ENCODE peak calls at places on chromosomes 11 and 22, in eight cellular contexts. S is SK-N-SH; C is spleen; R is CD8-positive, alpha-beta memory T cell; G is small intestine; I is naive thymus-derived CD4-positive, alpha-beta T cell; J is IMR-90; T is colonic mucosa. L is an unnamed sample.

GRCh38 chr11:115707180-115707905 is 203.1 kb upstream of the CADM1 start:
- DNase-seq in S (no peak), C (no peak), R (no peak), G (no peak), I (no peak), J (no peak), T (no peak), L (no peak)

GRCh38 chr22:35569916-35570315 is 29.3 kb downstream of the RASD2 start:
- DNase-seq in S (no peak), C (no peak), R (no peak), G (no peak), I (no peak), J (no peak), T (no peak), L (no peak)

GRCh38 chr11:30717621-30718020 is 131.5 kb upstream of the MPPED2 start:
- DNase-seq in S (no peak), C (no peak), R (no peak), G (no peak), I (no peak), J (no peak), T (no peak), L (no peak)

GRCh38 chr11:40037005-40037404 is 1422.4 kb downstream of the LRRC4C start:
- DNase-seq in S (no peak), C (no peak), R (no peak), G (no peak), I (no peak), J (no peak), T (no peak), L (no peak)

GRCh38 chr11:92415246-92415645 is 190.6 kb downstream of the FAT3 start:
- DNase-seq in S (no peak), C (no peak), R (no peak), G (no peak), I (no peak), J (no peak), T (no peak), L (no peak)

GRCh38 chr22:46171940-46172339 is 21.6 kb downstream of the PPARA start:
- DNase-seq in S (no peak), C (no peak), R (no peak), G (peak; percentile 62), I (no peak), J (peak; percentile 74), T (peak; percentile 77), L (no peak)

GRCh38 chr11:134572741-134573675 is 161.0 kb upstream of the B3GAT1 start:
- DNase-seq in S (peak; percentile 51), C (peak; percentile 67), R (no peak), G (no peak), I (no peak), J (no peak), T (no peak), L (no peak)

GRCh38 chr22:41862530-41863266 is 29.8 kb downstream of the SREBF2 start:
- DNase-seq in S (no peak), C (peak; percentile 81), R (no peak), G (no peak), I (no peak), J (peak; percentile 25), T (no peak), L (peak; percentile 16)

GRCh38 chr22:34297536-34298120 is 377.4 kb upstream of the LARGE1 start:
- DNase-seq in S (no peak), C (no peak), R (no peak), G (no peak), I (no peak), J (no peak), T (no peak), L (no peak)

GRCh38 chr22:35102663-35103062 is 36.7 kb downstream of the ISX start:
- DNase-seq in S (no peak), C (no peak), R (no peak), G (peak; percentile 88), I (no peak), J (peak; percentile 2), T (peak; percentile 74), L (no peak)

GRCh38 chr11:6402561-6402981 is 12.3 kb downstream of the SMPD1 start:
- DNase-seq in S (no peak), C (no peak), R (peak; percentile 89), G (peak; percentile 74), I (peak; percentile 97), J (peak; percentile 39), T (peak; percentile 44), L (peak; percentile 89)

GRCh38 chr11:114280696-114281095 is 15.5 kb upstream of the NNMT start:
- DNase-seq in S (peak; percentile 76), C (peak; percentile 83), R (no peak), G (peak; percentile 25), I (peak; percentile 24), J (peak; percentile 85), T (peak; percentile 59), L (no peak)

GRCh38 chr11:34208266-34209135 is 103.1 kb downstream of the NAT10 start:
- DNase-seq in S (no peak), C (no peak), R (no peak), G (peak; percentile 53), I (no peak), J (peak; percentile 39), T (no peak), L (no peak)

GRCh38 chr11:105861225-105861624 is 160.8 kb downstream of the MSANTD4 start:
- DNase-seq in S (no peak), C (no peak), R (no peak), G (no peak), I (no peak), J (peak; percentile 6), T (no peak), L (no peak)

GRCh38 chr11:326842-327580 is 6.4 kb upstream of the IFITM3 start:
- DNase-seq in S (peak; percentile 14), C (peak; percentile 95), R (peak; percentile 86), G (peak; percentile 50), I (peak; percentile 62), J (peak; percentile 42), T (peak; percentile 73), L (peak; percentile 68)

GRCh38 chr11:101949846-101950245 is 33.5 kb upstream of the ANGPTL5 start:
- DNase-seq in S (no peak), C (no peak), R (no peak), G (no peak), I (no peak), J (no peak), T (no peak), L (no peak)

GRCh38 chr11:93727985-93728791 is 13.1 kb downstream of the TAF1D start:
- DNase-seq in S (no peak), C (no peak), R (no peak), G (no peak), I (no peak), J (peak; percentile 54), T (no peak), L (no peak)

GRCh38 chr11:112589132-112589531 is 328.5 kb upstream of the PLET1 start:
- DNase-seq in S (no peak), C (no peak), R (no peak), G (no peak), I (no peak), J (no peak), T (no peak), L (no peak)

GRCh38 chr11:64747961-64748715 is 4.2 kb upstream of the RASGRP2 start:
- DNase-seq in S (no peak), C (peak; percentile 69), R (no peak), G (no peak), I (no peak), J (peak; percentile 66), T (no peak), L (no peak)

GRCh38 chr22:49676230-49676629 is 151.4 kb downstream of the BRD1 start:
- DNase-seq in S (no peak), C (no peak), R (no peak), G (no peak), I (no peak), J (no peak), T (no peak), L (no peak)

GRCh38 chr22:42313804-42314581 is 43.5 kb upstream of the TCF20 start:
- DNase-seq in S (peak; percentile 77), C (no peak), R (no peak), G (peak; percentile 99), I (peak; percentile 62), J (peak; percentile 54), T (peak; percentile 90), L (peak; percentile 61)

GRCh38 chr11:12704049-12704448 is 29.8 kb downstream of the TEAD1 start:
- DNase-seq in S (no peak), C (no peak), R (no peak), G (no peak), I (no peak), J (peak; percentile 93), T (no peak), L (no peak)

GRCh38 chr11:65102142-65103095 is 6.4 kb downstream of the VPS51 start:
- DNase-seq in S (no peak), C (no peak), R (no peak), G (no peak), I (no peak), J (peak; percentile 52), T (no peak), L (no peak)

GRCh38 chr11:125180413-125181305 is 16.1 kb downstream of the PKNOX2 start:
- DNase-seq in S (no peak), C (no peak), R (no peak), G (no peak), I (no peak), J (peak; percentile 82), T (no peak), L (no peak)

GRCh38 chr11:60563553-60564235 is 48.5 kb downstream of the MS4A13 start:
- DNase-seq in S (no peak), C (no peak), R (no peak), G (no peak), I (no peak), J (no peak), T (no peak), L (no peak)

GRCh38 chr11:121800704-121801516 is 315.1 kb downstream of the BLID start:
- DNase-seq in S (no peak), C (no peak), R (no peak), G (no peak), I (no peak), J (no peak), T (no peak), L (no peak)
- H3K4me3 ChIP-seq in S (no peak overlapping the region), C (no peak overlapping the region), R (no peak overlapping the region), G (no peak overlapping the region), I (no peak overlapping the region), J (no peak overlapping the region), T (no peak overlapping the region), L (no peak overlapping the region)

DNA sequence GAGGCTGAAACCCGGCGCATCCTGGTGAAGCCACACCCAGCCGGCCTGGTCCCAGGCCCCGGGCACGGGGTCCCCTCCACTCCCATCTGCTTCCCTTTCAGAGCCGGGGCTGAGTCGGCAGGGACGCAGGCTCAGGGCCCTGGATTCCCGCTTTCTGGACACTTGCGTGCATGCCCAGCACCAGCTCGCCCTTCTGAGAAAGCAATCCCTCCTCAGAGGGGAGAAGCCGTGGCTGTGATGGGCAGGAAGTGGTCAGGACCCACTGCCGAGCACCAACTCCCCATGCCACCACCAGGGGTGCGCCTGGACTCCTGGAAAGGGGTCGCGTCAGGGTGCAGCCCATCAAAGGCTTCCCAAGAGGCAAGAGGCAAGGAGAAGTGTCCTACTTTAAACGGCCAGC is 15.1 kb downstream of the CDKN1C start:
- DNase-seq in S (peak; percentile 46), C (no peak), R (no peak), G (no peak), I (no peak), J (no peak), T (no peak), L (no peak)
- H3K27me3 ChIP-seq in S (no peaks in the 10 kb centered on the region), C (peaks cover 48% of the 10 kb centered on the region), R (no peaks in the 10 kb centered on the region), G (peaks cover 21% of the 10 kb centered on the region), I (no peaks in the 10 kb centered on the region), J (peaks cover 59% of the 10 kb centered on the region), T (peaks cover 25% of the 10 kb centered on the region), L (peaks cover 4% of the 10 kb centered on the region)

GRCh38 chr11:20367313-20367948 is 3.9 kb downstream of the HTATIP2 start:
- DNase-seq in S (no peak), C (no peak), R (peak; percentile 52), G (peak; percentile 85), I (no peak), J (peak; percentile 94), T (no peak), L (no peak)
- H3K4me3 ChIP-seq in S (no peak overlapping the region), C (no peak overlapping the region), R (no peak overlapping the region), G (no peak overlapping the region), I (no peak overlapping the region), J (peak overlapping the region; percentile 4), T (no peak overlapping the region), L (no peak overlapping the region)

GRCh38 chr11:2165571-2165970 is 4.6 kb upstream of the INS start:
- DNase-seq in S (no peak), C (no peak), R (no peak), G (no peak), I (no peak), J (no peak), T (no peak), L (no peak)
- H3K27me3 ChIP-seq in S (no peaks in the 10 kb centered on the region), C (peaks cover 72% of the 10 kb centered on the region), R (no peaks in the 10 kb centered on the region), G (no peaks in the 10 kb centered on the region), I (no peaks in the 10 kb centered on the region), J (peaks cover 16% of the 10 kb centered on the region), T (peaks cover 8% of the 10 kb centered on the region), L (no peaks in the 10 kb centered on the region)